ENCODE peak calls at places on chromosomes 3 and 15, in eight cellular contexts. I is GM23338, Q is MM.1S, E is hepatocyte, K is neural progenitor cell, A is HCT116, S is PC-3, N is GM23248. H is an unnamed sample.
A peak's percentile ranks its signal among the peaks of the same experiment; 100 is the strongest.

GRCh38 chr15:90970274-90970673 is 15.6 kb downstream of the RCCD1 start:
- DNase-seq in I (no peak), Q (no peak), E (no peak), K (no peak), A (no peak), S (no peak), N (no peak), H (no peak)

GRCh38 chr15:79136434-79137046 is 46.0 kb upstream of the RASGRF1 start:
- DNase-seq in I (peak; percentile 64), Q (no peak), E (no peak), K (peak; percentile 40), A (no peak), S (no peak), N (no peak), H (no peak)

GRCh38 chr3:24033818-24034217 is 88.7 kb downstream of the NR1D2 start:
- DNase-seq in I (no peak), Q (no peak), E (no peak), K (no peak), A (no peak), S (no peak), N (no peak), H (no peak)

GRCh38 chr3:193940526-193940925 is 195.4 kb upstream of the HES1 start:
- DNase-seq in I (no peak), Q (no peak), E (no peak), K (no peak), A (no peak), S (no peak), N (no peak), H (no peak)

GRCh38 chr3:177333535-177334495 is 136.5 kb upstream of the TBL1XR1 start:
- DNase-seq in I (no peak), Q (no peak), E (no peak), K (no peak), A (no peak), S (no peak), N (no peak), H (no peak)

GRCh38 chr15:42155546-42156265 is 730 bp downstream of the PLA2G4F start:
- DNase-seq in I (no peak), Q (no peak), E (peak; percentile 82), K (no peak), A (no peak), S (peak; percentile 76), N (no peak), H (no peak)

GRCh38 chr3:186267758-186268157 is 94.3 kb downstream of the DGKG start:
- DNase-seq in I (no peak), Q (no peak), E (no peak), K (no peak), A (no peak), S (no peak), N (no peak), H (no peak)

GRCh38 chr15:81195339-81195864 is 1.3 kb upstream of the IL16 start:
- DNase-seq in I (no peak), Q (no peak), E (no peak), K (peak; percentile 52), A (no peak), S (no peak), N (no peak), H (no peak)

GRCh38 chr15:45205192-45205591 is 17.4 kb upstream of the SHF start:
- DNase-seq in I (peak; percentile 90), Q (peak; percentile 59), E (peak; percentile 85), K (peak; percentile 86), A (peak; percentile 58), S (peak; percentile 86), N (peak; percentile 86), H (peak; percentile 79)

GRCh38 chr15:45921978-45922377 is 287.1 kb downstream of the SQOR start:
- DNase-seq in I (no peak), Q (no peak), E (no peak), K (no peak), A (no peak), S (no peak), N (no peak), H (no peak)

GRCh38 chr3:105752791-105753415 is 115.9 kb downstream of the CBLB start:
- DNase-seq in I (no peak), Q (peak; percentile 70), E (peak; percentile 22), K (no peak), A (no peak), S (peak; percentile 38), N (peak; percentile 64), H (peak; percentile 26)

GRCh38 chr3:79019137-79019923 is 748.5 kb downstream of the ROBO1 start:
- DNase-seq in I (peak; percentile 93), Q (peak; percentile 87), E (peak; percentile 90), K (peak; percentile 90), A (no peak), S (peak; percentile 88), N (peak; percentile 96), H (no peak)

GRCh38 chr15:60385620-60386552 is 11.9 kb downstream of the ANXA2 start:
- DNase-seq in I (no peak), Q (no peak), E (no peak), K (no peak), A (no peak), S (no peak), N (peak; percentile 56), H (no peak)

GRCh38 chr15:100983221-100983620 is 64.1 kb downstream of the LRRK1 start:
- DNase-seq in I (no peak), Q (no peak), E (no peak), K (no peak), A (no peak), S (no peak), N (no peak), H (no peak)

GRCh38 chr3:138432576-138433240 is 1.7 kb upstream of the ESYT3 start:
- DNase-seq in I (no peak), Q (no peak), E (no peak), K (no peak), A (no peak), S (no peak), N (no peak), H (no peak)

GRCh38 chr3:138433892-138434275 is 532 bp upstream of the ESYT3 start:
- DNase-seq in I (peak; percentile 24), Q (no peak), E (no peak), K (no peak), A (no peak), S (no peak), N (no peak), H (no peak)

GRCh38 chr3:138434875-138435772 is 708 bp downstream of the ESYT3 start:
- DNase-seq in I (peak; percentile 64), Q (no peak), E (peak; percentile 35), K (peak; percentile 52), A (no peak), S (no peak), N (peak; percentile 55), H (no peak)

GRCh38 chr3:138435840-138436239 is 1.4 kb downstream of the ESYT3 start:
- DNase-seq in I (no peak), Q (no peak), E (no peak), K (no peak), A (no peak), S (no peak), N (no peak), H (no peak)

DNA sequence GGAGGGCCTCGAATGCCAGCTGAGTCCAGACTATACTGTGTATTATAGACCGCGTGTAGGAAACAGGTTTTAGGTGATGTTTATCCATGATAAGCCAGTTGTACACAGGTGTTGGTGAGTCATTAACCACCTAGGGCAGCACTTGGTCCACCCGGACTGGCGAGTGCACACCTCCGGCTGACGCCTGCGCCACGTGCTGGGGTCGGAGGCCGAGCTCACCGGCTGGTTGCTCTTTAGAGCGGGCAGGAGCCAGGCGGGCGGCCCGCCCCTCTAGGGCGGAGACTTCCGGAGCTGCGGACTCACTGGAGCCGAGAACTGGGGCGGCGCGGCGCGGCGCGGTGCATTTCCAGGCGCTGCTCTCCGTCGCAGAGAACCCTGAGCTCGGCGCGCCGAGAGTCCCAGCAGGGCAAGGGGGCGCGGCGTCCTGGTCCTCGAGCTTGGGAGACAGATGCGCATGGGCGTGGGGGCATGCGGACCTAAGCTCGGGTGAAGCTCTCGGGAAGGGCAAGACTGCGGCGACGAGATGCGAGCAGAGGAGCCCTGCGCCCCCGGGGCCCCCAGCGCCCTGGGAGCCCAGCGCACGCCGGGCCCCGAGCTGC is at the start of gene ESYT3:
- DNase-seq in I (peak; percentile 89), Q (peak; percentile 72), E (peak; percentile 88), K (peak; percentile 83), A (no peak), S (peak; percentile 66), N (peak; percentile 83), H (no peak)
- H3K4me3 ChIP-seq in I (peak within 1 kb of the TSS; percentile 86), Q (peak within 1 kb of the TSS; percentile 14), E (peak within 1 kb of the TSS; percentile 34), K (peak within 1 kb of the TSS; percentile 51), A (no peak within 1 kb of the TSS), S (peak within 1 kb of the TSS; percentile 61), N (peak within 1 kb of the TSS; percentile 70), H (no peak within 1 kb of the TSS)

GRCh38 chr3:32569540-32570425 is 875 bp downstream of the DYNC1LI1 start:
- DNase-seq in I (peak; percentile 93), Q (peak; percentile 63), E (peak; percentile 77), K (peak; percentile 93), A (no peak), S (peak; percentile 57), N (peak; percentile 50), H (peak; percentile 62)
- TF ChIP-seq EZH2phosphoT487 in I (no peak), Q (no peak), E (no peak), K (no peak), A (no peak), S (no peak), N (no peak), H (no peak)

DNA sequence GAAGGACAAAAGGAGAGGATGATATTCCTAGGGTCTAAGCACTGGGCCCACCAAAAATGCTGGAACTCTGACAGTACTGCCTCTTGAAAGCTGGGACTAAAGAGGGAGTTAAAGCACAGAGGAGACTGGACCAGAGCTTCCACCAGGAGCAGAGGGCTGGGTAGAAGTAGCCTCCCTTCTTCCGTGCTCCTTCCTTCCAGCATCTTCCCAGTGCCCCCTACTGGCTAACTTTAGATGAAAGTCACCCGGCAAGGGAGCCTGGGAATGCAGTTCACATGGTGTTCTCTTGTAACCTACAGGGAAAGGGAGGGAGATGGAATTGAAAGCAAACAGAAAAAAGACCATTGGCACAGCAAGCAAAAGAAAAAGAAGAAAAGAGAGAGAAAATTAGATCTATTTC is 106.1 kb upstream of the COL8A1 start:
- DNase-seq in I (peak; percentile 95), Q (no peak), E (peak; percentile 68), K (peak; percentile 80), A (peak; percentile 31), S (peak; percentile 93), N (peak; percentile 81), H (peak; percentile 24)
- H3K27ac ChIP-seq in I (no peak overlapping the region), Q (no peak overlapping the region), E (no peak overlapping the region), K (no peak overlapping the region), A (no peak overlapping the region), S (no peak overlapping the region), N (no peak overlapping the region), H (no peak overlapping the region)

GRCh38 chr15:77276096-77276495 is 143.8 kb downstream of the PEAK1 start:
- DNase-seq in I (no peak), Q (no peak), E (no peak), K (no peak), A (no peak), S (no peak), N (no peak), H (no peak)
- H3K4me3 ChIP-seq in I (no peak overlapping the region), Q (no peak overlapping the region), E (no peak overlapping the region), K (no peak overlapping the region), A (no peak overlapping the region), S (no peak overlapping the region), N (no peak overlapping the region), H (no peak overlapping the region)

GRCh38 chr3:64805980-64806379 is 118.2 kb upstream of the ADAMTS9 start:
- DNase-seq in I (no peak), Q (no peak), E (no peak), K (no peak), A (no peak), S (no peak), N (no peak), H (no peak)
- TF ChIP-seq EZH2phosphoT487 in I (no peak), Q (no peak), E (no peak), K (no peak), A (no peak), S (no peak), N (no peak), H (no peak)